ENCODE peak calls at places on chromosomes 6 and 20, in nine cellular contexts. Q is stimulated activated effector memory CD8-positive, alpha-beta T cell treated with anti-CD3 and anti-CD28 coated beads, Interleukin-12 subunit alpha, Interleukin-12 subunit beta, amount 100 ng/mL, for 72 hours; I is HT-29; M is bronchial epithelial cell; V is COR-L47; H is cardiac septum; C is HEK293T; K is pancreas; U is stimulated activated CD4-positive, alpha-beta T cell treated with anti-CD3 and anti-CD28 coated beads, Interleukin-4, amount 100 ng/mL, for 1 hour. S is an unnamed sample.
A peak's percentile ranks its signal among the peaks of the same experiment; 100 is the strongest.

GRCh38 chr20:2585811-2586210 is 49.4 kb downstream of the TMC2 start:
- DNase-seq in Q (no peak), I (no peak), M (peak; percentile 78), V (no peak), H (no peak), C (no peak), K (no peak), U (no peak), S (no peak)

GRCh38 chr20:49559411-49560081 is 8.4 kb downstream of the PTGIS start:
- DNase-seq in Q (no peak), I (no peak), M (no peak), V (no peak), H (peak; percentile 1), C (no peak), K (no peak), U (no peak), S (no peak)

GRCh38 chr6:167550936-167551633 is 226.2 kb downstream of the TTLL2 start:
- DNase-seq in Q (no peak), I (no peak), M (no peak), V (no peak), H (peak; percentile 91), C (no peak), K (peak; percentile 47), U (no peak), S (peak; percentile 64)

GRCh38 chr6:158024566-158025297 is 43.1 kb downstream of the SYNJ2 start:
- DNase-seq in Q (no peak), I (no peak), M (no peak), V (no peak), H (no peak), C (no peak), K (no peak), U (no peak), S (no peak)

GRCh38 chr20:23954008-23954745 is 34.4 kb downstream of the GGTLC1 start:
- DNase-seq in Q (no peak), I (no peak), M (no peak), V (no peak), H (no peak), C (no peak), K (no peak), U (no peak), S (no peak)

GRCh38 chr6:129748212-129748900 is 38.4 kb upstream of the ARHGAP18 start:
- DNase-seq in Q (peak; percentile 24), I (peak; percentile 73), M (peak; percentile 55), V (peak; percentile 3), H (no peak), C (no peak), K (no peak), U (peak; percentile 48), S (peak; percentile 20)

GRCh38 chr6:45045253-45045601 is 282.9 kb upstream of the RUNX2 start:
- DNase-seq in Q (no peak), I (no peak), M (no peak), V (no peak), H (no peak), C (no peak), K (no peak), U (no peak), S (no peak)

GRCh38 chr6:139748353-139749146 is 374.1 kb upstream of the CITED2 start:
- DNase-seq in Q (no peak), I (no peak), M (peak; percentile 41), V (no peak), H (no peak), C (no peak), K (no peak), U (no peak), S (no peak)

GRCh38 chr6:48184644-48185043 is 73.6 kb upstream of the PTCHD4 start:
- DNase-seq in Q (no peak), I (no peak), M (no peak), V (peak; percentile 68), H (no peak), C (no peak), K (no peak), U (no peak), S (no peak)

GRCh38 chr20:58010666-58011065 is 217.8 kb downstream of the ANKRD60 start:
- DNase-seq in Q (no peak), I (no peak), M (no peak), V (no peak), H (peak; percentile 51), C (no peak), K (no peak), U (no peak), S (no peak)

GRCh38 chr6:154428892-154429291 is 72.3 kb upstream of the IPCEF1 start:
- DNase-seq in Q (no peak), I (no peak), M (peak; percentile 18), V (no peak), H (no peak), C (no peak), K (no peak), U (no peak), S (no peak)

GRCh38 chr6:99602519-99603420 is 3.9 kb upstream of the PRDM13 start:
- DNase-seq in Q (no peak), I (no peak), M (no peak), V (no peak), H (no peak), C (no peak), K (no peak), U (no peak), S (no peak)

GRCh38 chr6:110255356-110255755 is 75.1 kb downstream of the CDC40 start:
- DNase-seq in Q (no peak), I (peak; percentile 36), M (peak; percentile 16), V (no peak), H (no peak), C (peak; percentile 52), K (no peak), U (no peak), S (no peak)

GRCh38 chr6:121055572-121056163 is 278.6 kb downstream of the TBC1D32 start:
- DNase-seq in Q (no peak), I (peak; percentile 85), M (peak; percentile 49), V (no peak), H (no peak), C (peak; percentile 63), K (no peak), U (no peak), S (no peak)

GRCh38 chr6:31736026-31736767 is at the start of gene CLIC1:
- DNase-seq in Q (peak; percentile 63), I (peak; percentile 86), M (peak; percentile 76), V (peak; percentile 63), H (peak; percentile 95), C (peak; percentile 74), K (peak; percentile 86), U (peak; percentile 82), S (peak; percentile 89)

GRCh38 chr6:125357515-125358256 is 55.9 kb upstream of the HDDC2 start:
- DNase-seq in Q (no peak), I (no peak), M (peak; percentile 7), V (no peak), H (no peak), C (no peak), K (no peak), U (no peak), S (peak; percentile 27)

GRCh38 chr20:60223174-60223573 is 265.0 kb downstream of the CDH26 start:
- DNase-seq in Q (no peak), I (no peak), M (no peak), V (no peak), H (no peak), C (no peak), K (no peak), U (no peak), S (no peak)

GRCh38 chr20:12153616-12154015 is 235.9 kb downstream of the BTBD3 start:
- DNase-seq in Q (no peak), I (no peak), M (no peak), V (no peak), H (no peak), C (no peak), K (no peak), U (no peak), S (no peak)

GRCh38 chr20:39885975-39886649 is 802.9 kb downstream of the MAFB start:
- DNase-seq in Q (no peak), I (peak; percentile 85), M (peak; percentile 77), V (no peak), H (no peak), C (peak; percentile 26), K (peak; percentile 34), U (no peak), S (peak; percentile 34)

GRCh38 chr20:25285091-25285647 is 37.3 kb downstream of the PYGB start:
- DNase-seq in Q (no peak), I (no peak), M (no peak), V (no peak), H (peak; percentile 71), C (no peak), K (peak; percentile 7), U (no peak), S (peak; percentile 16)

GRCh38 chr6:108002365-108003221 is 44.6 kb upstream of the SEC63 start:
- DNase-seq in Q (no peak), I (peak; percentile 78), M (peak; percentile 73), V (peak; percentile 62), H (no peak), C (peak; percentile 19), K (peak; percentile 51), U (no peak), S (peak; percentile 48)

GRCh38 chr20:38789503-38790209 is 15.8 kb upstream of the PPP1R16B start:
- DNase-seq in Q (no peak), I (no peak), M (peak; percentile 70), V (no peak), H (no peak), C (no peak), K (no peak), U (no peak), S (no peak)

GRCh38 chr6:138089325-138089724 is 17.9 kb downstream of the PERP start:
- DNase-seq in Q (no peak), I (no peak), M (peak; percentile 56), V (no peak), H (no peak), C (no peak), K (no peak), U (no peak), S (no peak)

GRCh38 chr6:51842487-51843469 is 244.6 kb downstream of the PKHD1 start:
- DNase-seq in Q (no peak), I (no peak), M (no peak), V (peak; percentile 83), H (no peak), C (no peak), K (no peak), U (no peak), S (no peak)

GRCh38 chr6:136103763-136104311 is 146.3 kb downstream of the MTFR2 start:
- DNase-seq in Q (no peak), I (no peak), M (no peak), V (no peak), H (peak; percentile 77), C (no peak), K (no peak), U (no peak), S (peak; percentile 40)

GRCh38 chr6:29720863-29721262 is 2.4 kb upstream of the HLA-F start:
- DNase-seq in Q (no peak), I (peak; percentile 11), M (peak; percentile 28), V (no peak), H (no peak), C (no peak), K (no peak), U (no peak), S (no peak)

GRCh38 chr6:35360349-35361138 is 18.2 kb downstream of the PPARD start:
- DNase-seq in Q (no peak), I (no peak), M (peak; percentile 76), V (no peak), H (peak; percentile 75), C (no peak), K (peak; percentile 52), U (no peak), S (no peak)

GRCh38 chr6:110102411-110102810 is 77.1 kb downstream of the WASF1 start:
- DNase-seq in Q (no peak), I (no peak), M (no peak), V (no peak), H (no peak), C (no peak), K (no peak), U (no peak), S (no peak)

GRCh38 chr6:18493421-18493891 is 106.3 kb downstream of the RNF144B start:
- DNase-seq in Q (no peak), I (peak; percentile 88), M (peak; percentile 58), V (no peak), H (no peak), C (no peak), K (no peak), U (no peak), S (no peak)

GRCh38 chr6:86715676-86716075 is 221.7 kb upstream of the HTR1E start:
- DNase-seq in Q (no peak), I (no peak), M (peak; percentile 85), V (no peak), H (no peak), C (no peak), K (no peak), U (no peak), S (no peak)

GRCh38 chr20:40941023-40941655 is 87.5 kb upstream of the TOP1 start:
- DNase-seq in Q (no peak), I (no peak), M (no peak), V (no peak), H (no peak), C (no peak), K (no peak), U (no peak), S (no peak)

S was measured in left colon.